ENCODE peak calls at places on chromosomes 6 and 20, in seven cellular contexts. One of them, this sample, is unnamed. For H3K9me2, the result is how much of the 10 kb centered on the place peaks cover.

GRCh38 chr6:145745861-145746260 is 10.5 kb upstream of the EPM2A start:
- DNase-seq in GM23248: no peak
- DNase-seq in OCI-LY7: no peak
- DNase-seq in GM23338: no peak
- DNase-seq in SK-N-SH: no peak
- DNase-seq in PC-3: no peak
- DNase-seq in hepatocyte: no peak
- DNase-seq in this sample: no peak

GRCh38 chr20:11111191-11111590 is 437.4 kb upstream of the JAG1 start:
- DNase-seq in GM23248: no peak
- DNase-seq in OCI-LY7: no peak
- DNase-seq in GM23338: no peak
- DNase-seq in SK-N-SH: no peak
- DNase-seq in PC-3: peak
- DNase-seq in hepatocyte: no peak
- DNase-seq in this sample: no peak

GRCh38 chr20:63265891-63266515 is 6.6 kb upstream of the ARFGAP1 start:
- DNase-seq in GM23248: peak
- DNase-seq in OCI-LY7: no peak
- DNase-seq in GM23338: no peak
- DNase-seq in SK-N-SH: no peak
- DNase-seq in PC-3: no peak
- DNase-seq in hepatocyte: no peak
- DNase-seq in this sample: no peak

GRCh38 chr6:109062216-109062615 is 32.4 kb downstream of the SESN1 start:
- DNase-seq in GM23248: no peak
- DNase-seq in OCI-LY7: no peak
- DNase-seq in GM23338: no peak
- DNase-seq in SK-N-SH: no peak
- DNase-seq in PC-3: no peak
- DNase-seq in hepatocyte: no peak
- DNase-seq in this sample: no peak

GRCh38 chr6:20366082-20366834 is 35.4 kb upstream of the E2F3 start:
- DNase-seq in GM23248: no peak
- DNase-seq in OCI-LY7: no peak
- DNase-seq in GM23338: no peak
- DNase-seq in SK-N-SH: no peak
- DNase-seq in PC-3: no peak
- DNase-seq in hepatocyte: no peak
- DNase-seq in this sample: no peak

GRCh38 chr20:17888044-17888443 is 80.5 kb downstream of the SNX5 start:
- DNase-seq in GM23248: peak
- DNase-seq in OCI-LY7: no peak
- DNase-seq in GM23338: no peak
- DNase-seq in SK-N-SH: no peak
- DNase-seq in PC-3: peak
- DNase-seq in hepatocyte: no peak
- DNase-seq in this sample: peak

GRCh38 chr6:140538926-140539325 is 1164.5 kb upstream of the CITED2 start:
- DNase-seq in GM23248: peak
- DNase-seq in OCI-LY7: no peak
- DNase-seq in GM23338: peak
- DNase-seq in SK-N-SH: no peak
- DNase-seq in PC-3: peak
- DNase-seq in hepatocyte: no peak
- DNase-seq in this sample: no peak

GRCh38 chr6:162854734-162855191 is 127.0 kb downstream of the PACRG start:
- DNase-seq in GM23248: no peak
- DNase-seq in OCI-LY7: no peak
- DNase-seq in GM23338: no peak
- DNase-seq in SK-N-SH: no peak
- DNase-seq in PC-3: no peak
- DNase-seq in hepatocyte: no peak
- DNase-seq in this sample: no peak

GRCh38 chr6:163288066-163288465 is 126.5 kb upstream of the QKI start:
- DNase-seq in GM23248: no peak
- DNase-seq in OCI-LY7: no peak
- DNase-seq in GM23338: no peak
- DNase-seq in SK-N-SH: no peak
- DNase-seq in PC-3: no peak
- DNase-seq in hepatocyte: no peak
- DNase-seq in this sample: no peak

GRCh38 chr6:46510656-46511055 is 19.4 kb upstream of the RCAN2 start:
- DNase-seq in GM23248: peak
- DNase-seq in OCI-LY7: no peak
- DNase-seq in GM23338: no peak
- DNase-seq in SK-N-SH: no peak
- DNase-seq in PC-3: peak
- DNase-seq in hepatocyte: no peak
- DNase-seq in this sample: no peak

GRCh38 chr6:35181933-35182612 is 31.7 kb upstream of the SCUBE3 start:
- DNase-seq in GM23248: peak
- DNase-seq in OCI-LY7: no peak
- DNase-seq in GM23338: peak
- DNase-seq in SK-N-SH: peak
- DNase-seq in PC-3: peak
- DNase-seq in hepatocyte: peak
- DNase-seq in this sample: peak

GRCh38 chr20:51569815-51570741 is 27.6 kb upstream of the NFATC2 start:
- DNase-seq in GM23248: peak
- DNase-seq in OCI-LY7: no peak
- DNase-seq in GM23338: no peak
- DNase-seq in SK-N-SH: no peak
- DNase-seq in PC-3: peak
- DNase-seq in hepatocyte: no peak
- DNase-seq in this sample: no peak

GRCh38 chr6:118249680-118250079 is 298.4 kb upstream of the PLN start:
- DNase-seq in GM23248: no peak
- DNase-seq in OCI-LY7: peak
- DNase-seq in GM23338: peak
- DNase-seq in SK-N-SH: no peak
- DNase-seq in PC-3: no peak
- DNase-seq in hepatocyte: no peak
- DNase-seq in this sample: no peak

GRCh38 chr6:56334937-56335336 is 87.6 kb upstream of the COL21A1 start:
- DNase-seq in GM23248: peak
- DNase-seq in OCI-LY7: no peak
- DNase-seq in GM23338: no peak
- DNase-seq in SK-N-SH: no peak
- DNase-seq in PC-3: peak
- DNase-seq in hepatocyte: no peak
- DNase-seq in this sample: no peak

GRCh38 chr6:56324396-56324795 is 77.0 kb upstream of the COL21A1 start:
- DNase-seq in GM23248: no peak
- DNase-seq in OCI-LY7: no peak
- DNase-seq in GM23338: no peak
- DNase-seq in SK-N-SH: no peak
- DNase-seq in PC-3: no peak
- DNase-seq in hepatocyte: no peak
- DNase-seq in this sample: no peak

GRCh38 chr6:56328366-56328765 is 81.0 kb upstream of the COL21A1 start:
- DNase-seq in GM23248: no peak
- DNase-seq in OCI-LY7: no peak
- DNase-seq in GM23338: no peak
- DNase-seq in SK-N-SH: no peak
- DNase-seq in PC-3: no peak
- DNase-seq in hepatocyte: no peak
- DNase-seq in this sample: no peak

DNA sequence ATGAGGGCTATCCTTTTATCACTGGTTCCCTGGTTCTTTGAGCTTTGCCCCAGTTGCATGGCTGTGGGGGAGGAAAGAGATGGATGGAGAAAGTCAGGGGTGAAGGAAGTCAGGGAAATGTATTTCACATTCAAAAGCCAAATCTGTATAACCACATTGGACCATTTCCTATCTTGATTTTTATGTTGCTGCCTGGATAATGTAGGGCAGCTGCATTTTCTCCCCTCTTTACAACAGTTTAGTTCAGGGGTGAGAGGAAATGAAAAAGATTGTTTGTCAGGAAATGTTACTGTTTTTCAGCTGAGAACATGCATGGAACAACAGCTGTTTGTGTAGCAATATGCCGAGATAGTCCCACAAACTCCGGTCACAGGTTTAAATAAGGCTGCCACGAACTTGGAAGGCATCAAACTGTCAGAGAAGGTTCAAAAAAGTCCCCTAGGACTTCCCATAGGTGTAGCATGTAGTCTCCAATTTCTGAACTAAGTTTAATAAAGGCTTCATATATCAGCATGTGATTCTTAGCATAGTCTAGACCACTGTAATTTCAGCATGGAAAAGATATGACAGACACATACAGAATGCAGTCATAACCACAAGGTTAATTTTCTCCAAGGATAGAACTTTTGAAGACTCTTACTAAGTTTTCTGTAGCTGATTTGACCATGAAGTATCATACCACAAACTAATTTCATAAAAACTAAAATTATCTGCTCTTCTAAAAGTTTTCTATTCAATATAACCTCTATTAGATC is 82.1 kb upstream of the COL21A1 start:
- DNase-seq in GM23248: peak
- DNase-seq in OCI-LY7: no peak
- DNase-seq in GM23338: no peak
- DNase-seq in SK-N-SH: no peak
- DNase-seq in PC-3: no peak
- DNase-seq in hepatocyte: no peak
- DNase-seq in this sample: no peak
- H3K9me2 ChIP-seq in GM23248: under half
- H3K9me2 ChIP-seq in OCI-LY7: under half
- H3K9me2 ChIP-seq in GM23338: under half
- H3K9me2 ChIP-seq in SK-N-SH: under half
- H3K9me2 ChIP-seq in PC-3: under half
- H3K9me2 ChIP-seq in hepatocyte: under half
- H3K9me2 ChIP-seq in this sample: under half

GRCh38 chr20:58111340-58112016 is 117.0 kb downstream of the ANKRD60 start:
- DNase-seq in GM23248: peak
- DNase-seq in OCI-LY7: no peak
- DNase-seq in GM23338: no peak
- DNase-seq in SK-N-SH: no peak
- DNase-seq in PC-3: no peak
- DNase-seq in hepatocyte: no peak
- DNase-seq in this sample: no peak

GRCh38 chr20:58112017-58112781 is 116.3 kb downstream of the ANKRD60 start:
- DNase-seq in GM23248: peak
- DNase-seq in OCI-LY7: peak
- DNase-seq in GM23338: no peak
- DNase-seq in SK-N-SH: no peak
- DNase-seq in PC-3: peak
- DNase-seq in hepatocyte: no peak
- DNase-seq in this sample: no peak

GRCh38 chr20:58107533-58107932 is 120.9 kb downstream of the ANKRD60 start:
- DNase-seq in GM23248: no peak
- DNase-seq in OCI-LY7: no peak
- DNase-seq in GM23338: no peak
- DNase-seq in SK-N-SH: no peak
- DNase-seq in PC-3: no peak
- DNase-seq in hepatocyte: no peak
- DNase-seq in this sample: no peak

GRCh38 chr20:58109126-58109880 is 119.2 kb downstream of the ANKRD60 start:
- DNase-seq in GM23248: peak
- DNase-seq in OCI-LY7: no peak
- DNase-seq in GM23338: no peak
- DNase-seq in SK-N-SH: no peak
- DNase-seq in PC-3: peak
- DNase-seq in hepatocyte: no peak
- DNase-seq in this sample: no peak

DNA sequence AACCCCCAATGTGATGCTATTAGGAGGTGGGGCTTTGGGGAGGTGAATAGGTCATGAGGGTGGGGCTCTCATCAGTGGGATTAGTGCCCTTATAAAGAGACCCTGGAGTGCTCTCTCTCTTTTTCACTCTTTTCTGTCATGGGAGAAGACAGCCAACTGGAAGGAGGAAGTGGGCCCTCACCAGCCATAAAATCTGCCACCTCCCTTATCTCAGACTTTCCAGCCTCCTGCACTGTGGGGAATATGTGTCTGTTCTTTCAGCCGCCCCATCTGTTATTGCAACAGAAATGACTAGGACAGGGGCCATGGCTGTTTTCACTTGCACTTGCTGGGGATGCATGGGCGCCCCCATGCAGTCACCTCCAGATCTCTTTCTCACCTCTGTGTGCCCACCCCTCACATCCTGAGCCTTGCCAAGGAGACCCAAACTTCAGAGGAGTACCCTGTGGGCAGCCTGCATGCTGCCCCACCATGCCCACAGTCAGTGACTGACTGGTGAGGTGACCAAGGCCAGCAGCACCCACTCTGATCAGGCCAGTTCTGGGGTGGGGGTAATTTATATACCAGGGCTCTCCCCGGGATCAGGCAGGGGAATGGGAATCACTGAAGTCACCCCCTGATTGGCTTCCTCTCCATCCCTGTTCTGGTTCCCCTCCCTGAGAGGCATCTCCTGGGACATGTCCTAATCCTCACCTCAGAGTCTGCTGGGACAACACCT is 118.4 kb downstream of the ANKRD60 start:
- DNase-seq in GM23248: peak
- DNase-seq in OCI-LY7: no peak
- DNase-seq in GM23338: no peak
- DNase-seq in SK-N-SH: no peak
- DNase-seq in PC-3: no peak
- DNase-seq in hepatocyte: no peak
- DNase-seq in this sample: no peak
- H3K9me2 ChIP-seq in GM23248: under half
- H3K9me2 ChIP-seq in OCI-LY7: under half
- H3K9me2 ChIP-seq in GM23338: under half
- H3K9me2 ChIP-seq in SK-N-SH: under half
- H3K9me2 ChIP-seq in PC-3: under half
- H3K9me2 ChIP-seq in hepatocyte: under half
- H3K9me2 ChIP-seq in this sample: under half

DNA sequence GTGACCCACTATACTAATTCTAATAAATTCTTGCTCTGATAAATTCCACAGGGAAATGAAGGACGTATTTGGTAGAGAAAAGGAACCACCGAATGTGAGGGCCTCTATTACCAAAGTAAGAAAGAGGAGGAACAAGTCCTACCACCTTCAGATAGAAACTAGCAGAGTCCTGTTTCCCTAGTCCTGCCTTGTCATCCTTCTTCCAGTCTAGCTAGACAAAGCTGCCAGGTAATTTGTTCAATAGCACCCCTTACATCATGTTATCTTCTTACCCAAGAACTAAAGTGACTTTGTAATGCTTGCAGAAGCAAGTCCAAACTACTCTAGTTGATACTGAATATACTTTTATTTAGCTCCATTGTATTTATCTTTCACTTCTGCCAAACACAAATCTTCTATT is 29.3 kb upstream of the FAM83B start:
- DNase-seq in GM23248: no peak
- DNase-seq in OCI-LY7: no peak
- DNase-seq in GM23338: no peak
- DNase-seq in SK-N-SH: no peak
- DNase-seq in PC-3: no peak
- DNase-seq in hepatocyte: no peak
- DNase-seq in this sample: no peak
- H3K9me2 ChIP-seq in GM23248: under half
- H3K9me2 ChIP-seq in OCI-LY7: under half
- H3K9me2 ChIP-seq in GM23338: under half
- H3K9me2 ChIP-seq in SK-N-SH: under half
- H3K9me2 ChIP-seq in PC-3: under half
- H3K9me2 ChIP-seq in hepatocyte: under half
- H3K9me2 ChIP-seq in this sample: under half

DNA sequence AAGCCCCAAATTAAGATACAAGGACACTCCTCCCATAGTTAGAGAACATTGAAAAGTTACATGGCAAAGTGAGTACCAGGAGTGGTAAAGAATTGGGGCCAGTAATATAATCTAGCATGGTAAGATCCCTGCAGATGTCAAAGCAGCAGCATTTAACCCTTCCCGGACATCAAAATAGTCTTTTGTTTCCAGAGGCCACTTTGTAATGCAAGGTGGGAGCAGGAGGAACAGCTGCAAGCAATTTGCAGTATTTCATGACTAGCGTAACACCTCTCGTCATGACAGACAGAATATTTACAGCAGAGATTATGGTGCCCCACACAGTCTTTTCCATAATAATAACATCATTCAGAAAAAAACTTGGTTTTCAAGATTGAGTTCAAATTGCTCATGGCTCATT is 123.2 kb upstream of the VGLL2 start:
- DNase-seq in GM23248: no peak
- DNase-seq in OCI-LY7: no peak
- DNase-seq in GM23338: peak
- DNase-seq in SK-N-SH: no peak
- DNase-seq in PC-3: no peak
- DNase-seq in hepatocyte: no peak
- DNase-seq in this sample: no peak
- H3K9me2 ChIP-seq in GM23248: under half
- H3K9me2 ChIP-seq in OCI-LY7: under half
- H3K9me2 ChIP-seq in GM23338: under half
- H3K9me2 ChIP-seq in SK-N-SH: under half
- H3K9me2 ChIP-seq in PC-3: under half
- H3K9me2 ChIP-seq in hepatocyte: under half
- H3K9me2 ChIP-seq in this sample: under half